ENCODE peak calls at places on chromosomes 13 and 19, in six cellular contexts. F, K, Q, D, E and X are unnamed samples.

GRCh38 chr13:51733656-51734334 is 70.2 kb downstream of the DHRS12 start:
- DNase-seq in D (no peak), K (peak), F (no peak), E (no peak), Q (no peak), X (no peak)

GRCh38 chr13:24063281-24063851 is 97.2 kb upstream of the SPATA13 start:
- DNase-seq in F (no peak), Q (no peak), D (no peak), K (no peak), E (no peak), X (no peak)

GRCh38 chr13:67735651-67736050 is 505.5 kb upstream of the PCDH9 start:
- DNase-seq in F (no peak), D (no peak), E (no peak), Q (no peak), K (no peak), X (no peak)

GRCh38 chr19:29517412-29517811 is 8.4 kb upstream of the VSTM2B start:
- DNase-seq in Q (no peak), E (no peak), K (no peak), D (no peak), F (no peak), X (no peak)

GRCh38 chr19:49591731-49592485 is 926 bp downstream of the PRR12 start:
- DNase-seq in K (peak), D (peak), Q (no peak), E (peak), F (no peak), X (no peak)

GRCh38 chr19:49862411-49863253 is 4.7 kb downstream of the PNKP start:
- DNase-seq in K (peak), E (no peak), Q (no peak), F (no peak), D (no peak), X (no peak)

GRCh38 chr19:47487551-47488515 is 3.8 kb upstream of the KPTN start:
- DNase-seq in K (no peak), Q (no peak), D (no peak), F (no peak), E (no peak), X (no peak)

GRCh38 chr13:47175172-47175806 is 278.4 kb upstream of the HTR2A start:
- DNase-seq in Q (no peak), D (no peak), E (no peak), F (no peak), K (no peak), X (no peak)

GRCh38 chr13:24997367-24997967 is 98.5 kb upstream of the PABPC3 start:
- DNase-seq in K (no peak), E (peak), Q (peak), D (no peak), F (no peak), X (no peak)

GRCh38 chr13:74325106-74325505 is 190.9 kb upstream of the KLF12 start:
- DNase-seq in E (no peak), D (no peak), F (peak), Q (peak), K (no peak), X (peak)

GRCh38 chr19:6677924-6678689 is 8.1 kb upstream of the TNFSF14 start:
- DNase-seq in E (no peak), F (no peak), K (peak), Q (no peak), D (no peak), X (no peak)

GRCh38 chr13:101406787-101407186 is 9.5 kb downstream of the NALCN start:
- DNase-seq in Q (no peak), K (no peak), D (no peak), F (no peak), E (no peak), X (no peak)